ENCODE peak calls at places on chromosomes 4 and X, in ten cellular contexts. One of them, this sample, is unnamed.

GRCh38 chr4:183392377-183392776 is 52.1 kb upstream of the CDKN2AIP start:
- DNase-seq in A673: no peak
- DNase-seq in lower leg skin: no peak
- DNase-seq in heart right ventricle: no peak
- DNase-seq in Caco-2: no peak
- DNase-seq in OCI-LY7: no peak
- DNase-seq in HFFc6: no peak
- DNase-seq in cardiac muscle cell: no peak
- DNase-seq in GM13976: no peak
- DNase-seq in heart left ventricle: no peak
- DNase-seq in this sample: no peak

GRCh38 chr4:165009493-165010227 is 22.1 kb upstream of the TRIM60 start:
- DNase-seq in Caco-2: no peak
- DNase-seq in A673: no peak
- DNase-seq in GM13976: no peak
- DNase-seq in heart left ventricle: no peak
- DNase-seq in HFFc6: no peak
- DNase-seq in heart right ventricle: no peak
- DNase-seq in lower leg skin: no peak
- DNase-seq in cardiac muscle cell: no peak
- DNase-seq in OCI-LY7: no peak
- DNase-seq in this sample: no peak

GRCh38 chr4:118921736-118922135 is 33.1 kb downstream of the SYNPO2 start:
- DNase-seq in OCI-LY7: no peak
- DNase-seq in heart left ventricle: no peak
- DNase-seq in lower leg skin: no peak
- DNase-seq in A673: no peak
- DNase-seq in HFFc6: no peak
- DNase-seq in Caco-2: no peak
- DNase-seq in heart right ventricle: no peak
- DNase-seq in GM13976: no peak
- DNase-seq in cardiac muscle cell: no peak
- DNase-seq in this sample: no peak

GRCh38 chr4:87985097-87985886 is 9.8 kb downstream of the SPP1 start:
- DNase-seq in lower leg skin: no peak
- DNase-seq in HFFc6: peak; percentile 54
- DNase-seq in Caco-2: peak; percentile 51
- DNase-seq in OCI-LY7: peak; percentile 42
- DNase-seq in GM13976: no peak
- DNase-seq in heart left ventricle: peak; percentile 68
- DNase-seq in cardiac muscle cell: peak; percentile 31
- DNase-seq in A673: peak; percentile 52
- DNase-seq in heart right ventricle: peak; percentile 55
- DNase-seq in this sample: no peak

GRCh38 chr4:89878611-89879010 is 16.0 kb upstream of the MMRN1 start:
- DNase-seq in heart right ventricle: no peak
- DNase-seq in OCI-LY7: no peak
- DNase-seq in GM13976: no peak
- DNase-seq in Caco-2: no peak
- DNase-seq in HFFc6: no peak
- DNase-seq in A673: no peak
- DNase-seq in cardiac muscle cell: peak; percentile 18
- DNase-seq in heart left ventricle: no peak
- DNase-seq in lower leg skin: no peak
- DNase-seq in this sample: no peak

GRCh38 chr4:186887211-186887785 is 163.6 kb upstream of the FAT1 start:
- DNase-seq in OCI-LY7: no peak
- DNase-seq in lower leg skin: no peak
- DNase-seq in heart right ventricle: no peak
- DNase-seq in A673: peak; percentile 97
- DNase-seq in Caco-2: no peak
- DNase-seq in GM13976: no peak
- DNase-seq in heart left ventricle: no peak
- DNase-seq in HFFc6: peak; percentile 19
- DNase-seq in cardiac muscle cell: no peak
- DNase-seq in this sample: no peak

GRCh38 chrX:150514462-150514861 is 54.0 kb upstream of the MTM1 start:
- DNase-seq in OCI-LY7: no peak
- DNase-seq in GM13976: no peak
- DNase-seq in cardiac muscle cell: no peak
- DNase-seq in A673: no peak
- DNase-seq in HFFc6: no peak
- DNase-seq in lower leg skin: no peak
- DNase-seq in Caco-2: no peak
- DNase-seq in heart left ventricle: no peak
- DNase-seq in heart right ventricle: no peak
- DNase-seq in this sample: no peak

GRCh38 chr4:104501290-104501689 is 6.6 kb upstream of the CXXC4 start:
- DNase-seq in HFFc6: no peak
- DNase-seq in heart right ventricle: no peak
- DNase-seq in A673: no peak
- DNase-seq in lower leg skin: no peak
- DNase-seq in heart left ventricle: no peak
- DNase-seq in cardiac muscle cell: no peak
- DNase-seq in OCI-LY7: no peak
- DNase-seq in Caco-2: no peak
- DNase-seq in GM13976: no peak
- DNase-seq in this sample: no peak

GRCh38 chrX:111041018-111041462 is 55.0 kb upstream of the PAK3 start:
- DNase-seq in OCI-LY7: no peak
- DNase-seq in HFFc6: no peak
- DNase-seq in cardiac muscle cell: peak; percentile 91
- DNase-seq in lower leg skin: no peak
- DNase-seq in heart left ventricle: no peak
- DNase-seq in heart right ventricle: no peak
- DNase-seq in A673: peak; percentile 44
- DNase-seq in Caco-2: no peak
- DNase-seq in GM13976: no peak
- DNase-seq in this sample: no peak

GRCh38 chr4:161320377-161320776 is 843.4 kb downstream of the FSTL5 start:
- DNase-seq in GM13976: peak; percentile 11
- DNase-seq in cardiac muscle cell: no peak
- DNase-seq in heart right ventricle: no peak
- DNase-seq in A673: peak; percentile 63
- DNase-seq in heart left ventricle: no peak
- DNase-seq in OCI-LY7: peak; percentile 37
- DNase-seq in lower leg skin: no peak
- DNase-seq in HFFc6: no peak
- DNase-seq in Caco-2: peak; percentile 46
- DNase-seq in this sample: no peak

GRCh38 chr4:6779667-6780565 is 2.6 kb upstream of the KIAA0232 start:
- DNase-seq in Caco-2: peak; percentile 22
- DNase-seq in HFFc6: no peak
- DNase-seq in heart right ventricle: no peak
- DNase-seq in GM13976: no peak
- DNase-seq in A673: peak; percentile 66
- DNase-seq in cardiac muscle cell: peak; percentile 58
- DNase-seq in OCI-LY7: no peak
- DNase-seq in lower leg skin: peak; percentile 78
- DNase-seq in heart left ventricle: no peak
- DNase-seq in this sample: no peak

GRCh38 chr4:148118179-148118578 is 324.0 kb downstream of the NR3C2 start:
- DNase-seq in GM13976: no peak
- DNase-seq in OCI-LY7: no peak
- DNase-seq in heart left ventricle: no peak
- DNase-seq in HFFc6: no peak
- DNase-seq in lower leg skin: no peak
- DNase-seq in A673: no peak
- DNase-seq in cardiac muscle cell: no peak
- DNase-seq in Caco-2: no peak
- DNase-seq in heart right ventricle: no peak
- DNase-seq in this sample: no peak

DNA sequence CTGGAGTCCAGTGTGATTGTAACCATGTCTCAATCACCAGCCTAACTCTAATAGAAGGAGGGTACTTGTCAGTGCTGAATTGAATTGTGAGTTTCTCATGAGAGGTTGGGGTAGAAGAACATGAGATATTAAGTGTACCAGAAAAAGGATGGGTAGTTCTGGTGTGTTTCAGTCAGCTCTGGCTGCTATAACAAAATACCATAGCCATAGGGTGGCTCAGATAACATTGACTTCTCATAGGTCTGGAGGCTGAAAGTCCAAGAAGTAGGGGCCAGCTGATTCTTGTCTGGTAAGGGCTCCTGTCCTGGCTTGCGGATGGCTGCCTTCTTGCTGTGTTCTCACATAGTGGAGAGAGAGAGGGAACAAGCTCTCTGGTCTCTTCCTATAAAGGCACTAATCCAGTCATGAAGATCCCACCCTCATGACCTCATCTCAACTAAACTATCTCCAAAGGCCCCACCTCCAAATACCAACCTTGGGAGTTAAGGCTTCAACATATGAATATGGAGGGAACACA is 35.6 kb upstream of the STX18 start:
- DNase-seq in Caco-2: no peak
- DNase-seq in HFFc6: no peak
- DNase-seq in OCI-LY7: no peak
- DNase-seq in heart left ventricle: no peak
- DNase-seq in heart right ventricle: no peak
- DNase-seq in cardiac muscle cell: no peak
- DNase-seq in lower leg skin: no peak
- DNase-seq in GM13976: no peak
- DNase-seq in A673: no peak
- DNase-seq in this sample: no peak
- TF ChIP-seq CTCF in Caco-2: no peak
- TF ChIP-seq CTCF in HFFc6: no peak
- TF ChIP-seq CTCF in OCI-LY7: no peak
- TF ChIP-seq CTCF in heart left ventricle: no peak
- TF ChIP-seq CTCF in heart right ventricle: no peak
- TF ChIP-seq CTCF in cardiac muscle cell: no peak
- TF ChIP-seq CTCF in lower leg skin: no peak
- TF ChIP-seq CTCF in GM13976: no peak
- TF ChIP-seq CTCF in A673: no peak
- TF ChIP-seq CTCF in this sample: no peak

DNA sequence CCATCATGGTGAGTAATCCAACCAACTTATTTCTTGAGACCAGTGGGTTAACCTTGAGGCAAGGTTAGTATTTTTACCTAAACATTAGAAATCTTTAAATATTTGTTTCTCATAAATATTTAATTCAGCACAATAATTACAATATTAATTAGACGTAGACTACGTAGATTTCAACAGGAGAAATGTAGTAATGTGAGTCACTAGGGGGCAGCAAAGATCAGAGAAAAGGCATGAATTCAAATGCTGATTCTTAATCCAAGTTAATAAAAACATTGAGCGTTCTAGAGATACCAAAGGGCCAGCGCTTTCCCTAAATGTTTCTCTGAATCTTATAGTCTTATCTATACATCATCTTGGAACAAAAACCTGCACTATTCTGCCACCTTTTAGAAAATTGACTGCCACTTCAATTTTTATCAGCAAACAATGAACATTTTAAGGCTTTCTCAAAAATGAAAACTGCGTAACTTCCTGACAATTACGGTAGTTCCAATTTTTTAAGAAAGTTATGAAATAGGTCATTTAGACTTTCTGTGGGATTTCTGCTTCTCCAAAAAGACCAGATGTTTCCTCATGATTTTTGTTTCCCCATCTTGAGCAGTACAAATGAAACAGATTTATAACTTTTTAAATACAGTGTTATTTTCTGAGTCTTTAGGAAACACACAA is 180.7 kb downstream of the GASK1B start:
- DNase-seq in OCI-LY7: peak; percentile 38
- DNase-seq in lower leg skin: no peak
- DNase-seq in Caco-2: peak; percentile 52
- DNase-seq in HFFc6: peak; percentile 66
- DNase-seq in heart left ventricle: no peak
- DNase-seq in A673: peak; percentile 82
- DNase-seq in cardiac muscle cell: peak; percentile 92
- DNase-seq in heart right ventricle: peak; percentile 87
- DNase-seq in GM13976: peak; percentile 13
- DNase-seq in this sample: no peak
- TF ChIP-seq CTCF in OCI-LY7: peak; percentile 85
- TF ChIP-seq CTCF in lower leg skin: no peak
- TF ChIP-seq CTCF in Caco-2: peak; percentile 9
- TF ChIP-seq CTCF in HFFc6: peak; percentile 93
- TF ChIP-seq CTCF in heart left ventricle: peak; percentile 81
- TF ChIP-seq CTCF in A673: peak; percentile 78
- TF ChIP-seq CTCF in cardiac muscle cell: peak; percentile 51
- TF ChIP-seq CTCF in heart right ventricle: peak; percentile 72
- TF ChIP-seq CTCF in GM13976: peak; percentile 46
- TF ChIP-seq CTCF in this sample: peak; percentile 87

GRCh38 chrX:75038925-75039324 is 113.7 kb upstream of the NEXMIF start:
- DNase-seq in heart right ventricle: no peak
- DNase-seq in lower leg skin: no peak
- DNase-seq in OCI-LY7: peak; percentile 37
- DNase-seq in heart left ventricle: no peak
- DNase-seq in GM13976: peak; percentile 3
- DNase-seq in HFFc6: peak; percentile 1
- DNase-seq in cardiac muscle cell: peak; percentile 21
- DNase-seq in Caco-2: peak; percentile 4
- DNase-seq in A673: peak; percentile 46
- DNase-seq in this sample: no peak
- TF ChIP-seq CTCF in heart right ventricle: peak; percentile 32
- TF ChIP-seq CTCF in lower leg skin: no peak
- TF ChIP-seq CTCF in OCI-LY7: peak; percentile 72
- TF ChIP-seq CTCF in heart left ventricle: peak; percentile 37
- TF ChIP-seq CTCF in GM13976: peak; percentile 46
- TF ChIP-seq CTCF in HFFc6: peak; percentile 61
- TF ChIP-seq CTCF in cardiac muscle cell: peak; percentile 11
- TF ChIP-seq CTCF in Caco-2: peak; percentile 3
- TF ChIP-seq CTCF in A673: peak; percentile 45
- TF ChIP-seq CTCF in this sample: no peak

GRCh38 chrX:3811331-3812311 is 98.2 kb upstream of the PRKX start:
- DNase-seq in lower leg skin: no peak
- DNase-seq in GM13976: peak; percentile 64
- DNase-seq in HFFc6: peak; percentile 16
- DNase-seq in Caco-2: peak; percentile 21
- DNase-seq in heart right ventricle: peak; percentile 12
- DNase-seq in OCI-LY7: peak; percentile 58
- DNase-seq in A673: peak; percentile 62
- DNase-seq in cardiac muscle cell: peak; percentile 60
- DNase-seq in heart left ventricle: no peak
- DNase-seq in this sample: no peak

GRCh38 chrX:3820170-3820569 is 106.7 kb upstream of the PRKX start:
- DNase-seq in HFFc6: peak; percentile 74
- DNase-seq in heart right ventricle: no peak
- DNase-seq in GM13976: no peak
- DNase-seq in OCI-LY7: no peak
- DNase-seq in Caco-2: no peak
- DNase-seq in A673: no peak
- DNase-seq in lower leg skin: no peak
- DNase-seq in heart left ventricle: no peak
- DNase-seq in cardiac muscle cell: peak; percentile 61
- DNase-seq in this sample: no peak

DNA sequence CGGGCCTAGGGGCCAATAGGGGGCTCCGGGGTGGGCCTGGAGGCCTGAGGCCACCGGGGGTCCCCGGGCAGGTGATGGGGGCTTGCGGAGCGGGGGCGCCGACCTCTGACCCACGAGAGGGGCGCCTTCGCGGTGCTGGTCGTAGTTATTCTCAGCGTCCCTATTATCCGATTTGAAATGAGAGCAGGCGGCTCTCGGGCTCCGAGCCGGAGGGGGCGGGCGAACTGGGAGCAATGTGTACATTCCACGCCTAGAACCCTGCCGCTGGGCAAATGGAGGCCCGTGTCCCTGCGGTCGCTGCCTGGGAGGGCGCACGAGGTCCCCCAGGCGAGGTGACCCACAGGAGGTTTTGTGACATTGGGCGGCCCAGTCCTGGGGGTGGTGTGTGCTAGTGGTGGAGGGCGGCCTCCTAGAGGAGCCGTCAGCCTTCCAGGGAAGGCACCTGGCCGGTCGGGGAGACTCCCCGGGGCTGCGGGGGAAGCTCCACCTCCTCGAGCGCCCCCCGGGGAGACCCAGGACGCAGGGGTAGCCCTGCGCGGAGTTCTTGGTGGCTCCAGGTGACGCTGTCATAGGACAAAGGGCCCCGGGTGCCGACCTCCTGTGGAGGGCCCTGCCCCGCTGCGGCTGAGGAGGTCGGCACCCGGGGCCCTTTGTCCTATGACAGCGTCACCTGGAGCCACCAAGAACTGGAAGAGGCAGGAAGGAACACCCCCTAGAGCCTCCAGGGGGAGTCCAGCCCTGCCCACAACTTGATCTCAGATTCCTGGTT is 102.6 kb upstream of the PRKX start:
- DNase-seq in Caco-2: peak; percentile 77
- DNase-seq in HFFc6: peak; percentile 9
- DNase-seq in GM13976: peak; percentile 43
- DNase-seq in A673: peak; percentile 66
- DNase-seq in OCI-LY7: peak; percentile 56
- DNase-seq in cardiac muscle cell: peak; percentile 34
- DNase-seq in heart left ventricle: peak; percentile 56
- DNase-seq in lower leg skin: peak; percentile 93
- DNase-seq in heart right ventricle: peak; percentile 21
- DNase-seq in this sample: peak; percentile 39
- TF ChIP-seq CTCF in Caco-2: peak; percentile 44
- TF ChIP-seq CTCF in HFFc6: no peak
- TF ChIP-seq CTCF in GM13976: no peak
- TF ChIP-seq CTCF in A673: no peak
- TF ChIP-seq CTCF in OCI-LY7: peak; percentile 24
- TF ChIP-seq CTCF in cardiac muscle cell: no peak
- TF ChIP-seq CTCF in heart left ventricle: no peak
- TF ChIP-seq CTCF in lower leg skin: no peak
- TF ChIP-seq CTCF in heart right ventricle: peak; percentile 19
- TF ChIP-seq CTCF in this sample: no peak